ENCODE peak calls at places on chromosome 11, in seven cellular contexts. One of them, this sample, is unnamed.

GRCh38 chr11:87324817-87325489 is 287.2 kb downstream of the TMEM135 start:
- DNase-seq in M059J: peak
- DNase-seq in hypothalamus: no peak
- DNase-seq in HCEC 1CT: no peak
- DNase-seq in progenitor cell of endocrine pancreas: no peak
- DNase-seq in EH: peak
- DNase-seq in GM12865: no peak
- DNase-seq in this sample: no peak

GRCh38 chr11:4626207-4627105 is 10.8 kb upstream of the OR51D1 start:
- DNase-seq in EH: peak
- DNase-seq in GM12865: peak
- DNase-seq in progenitor cell of endocrine pancreas: peak
- DNase-seq in M059J: peak
- DNase-seq in HCEC 1CT: peak
- DNase-seq in hypothalamus: no peak
- DNase-seq in this sample: peak

GRCh38 chr11:43947815-43948214 is 5.4 kb downstream of the C11orf96 start:
- DNase-seq in M059J: peak
- DNase-seq in progenitor cell of endocrine pancreas: no peak
- DNase-seq in GM12865: no peak
- DNase-seq in HCEC 1CT: no peak
- DNase-seq in EH: no peak
- DNase-seq in hypothalamus: no peak
- DNase-seq in this sample: no peak

GRCh38 chr11:85947431-85948272 is 92.5 kb downstream of the CCDC83 start:
- DNase-seq in M059J: peak
- DNase-seq in GM12865: peak
- DNase-seq in hypothalamus: no peak
- DNase-seq in progenitor cell of endocrine pancreas: no peak
- DNase-seq in EH: peak
- DNase-seq in HCEC 1CT: peak
- DNase-seq in this sample: peak

GRCh38 chr11:84922212-84922805 is 704.8 kb downstream of the DLG2 start:
- DNase-seq in M059J: no peak
- DNase-seq in progenitor cell of endocrine pancreas: no peak
- DNase-seq in hypothalamus: no peak
- DNase-seq in EH: no peak
- DNase-seq in GM12865: no peak
- DNase-seq in HCEC 1CT: no peak
- DNase-seq in this sample: no peak

GRCh38 chr11:107606122-107606521 is 15.2 kb downstream of the ELMOD1 start:
- DNase-seq in GM12865: peak
- DNase-seq in hypothalamus: no peak
- DNase-seq in HCEC 1CT: peak
- DNase-seq in EH: peak
- DNase-seq in M059J: no peak
- DNase-seq in progenitor cell of endocrine pancreas: no peak
- DNase-seq in this sample: peak

GRCh38 chr11:5522308-5522707 is 5.8 kb upstream of the UBQLNL start:
- DNase-seq in hypothalamus: no peak
- DNase-seq in HCEC 1CT: no peak
- DNase-seq in progenitor cell of endocrine pancreas: no peak
- DNase-seq in M059J: peak
- DNase-seq in EH: no peak
- DNase-seq in GM12865: no peak
- DNase-seq in this sample: no peak

GRCh38 chr11:46236918-46237247 is 40.6 kb upstream of the CREB3L1 start:
- DNase-seq in hypothalamus: no peak
- DNase-seq in GM12865: no peak
- DNase-seq in M059J: no peak
- DNase-seq in HCEC 1CT: no peak
- DNase-seq in progenitor cell of endocrine pancreas: no peak
- DNase-seq in EH: no peak
- DNase-seq in this sample: no peak

GRCh38 chr11:76589477-76589876 is 81.1 kb downstream of the LRRC32 start:
- DNase-seq in hypothalamus: no peak
- DNase-seq in EH: no peak
- DNase-seq in progenitor cell of endocrine pancreas: no peak
- DNase-seq in GM12865: no peak
- DNase-seq in HCEC 1CT: no peak
- DNase-seq in M059J: no peak
- DNase-seq in this sample: no peak

GRCh38 chr11:102184269-102184987 is 74.2 kb downstream of the YAP1 start:
- DNase-seq in progenitor cell of endocrine pancreas: no peak
- DNase-seq in M059J: no peak
- DNase-seq in GM12865: no peak
- DNase-seq in EH: no peak
- DNase-seq in HCEC 1CT: no peak
- DNase-seq in hypothalamus: no peak
- DNase-seq in this sample: no peak

GRCh38 chr11:86914836-86915519 is 40.2 kb downstream of the FZD4 start:
- DNase-seq in progenitor cell of endocrine pancreas: no peak
- DNase-seq in EH: no peak
- DNase-seq in GM12865: no peak
- DNase-seq in hypothalamus: no peak
- DNase-seq in M059J: no peak
- DNase-seq in HCEC 1CT: no peak
- DNase-seq in this sample: no peak

GRCh38 chr11:111574373-111575230 is 27.6 kb upstream of the SIK2 start:
- DNase-seq in progenitor cell of endocrine pancreas: no peak
- DNase-seq in HCEC 1CT: no peak
- DNase-seq in GM12865: no peak
- DNase-seq in hypothalamus: no peak
- DNase-seq in M059J: no peak
- DNase-seq in EH: peak
- DNase-seq in this sample: peak

GRCh38 chr11:117535870-117536411 is 208.3 kb downstream of the CEP164 start:
- DNase-seq in HCEC 1CT: no peak
- DNase-seq in hypothalamus: peak
- DNase-seq in EH: no peak
- DNase-seq in M059J: no peak
- DNase-seq in GM12865: no peak
- DNase-seq in progenitor cell of endocrine pancreas: no peak
- DNase-seq in this sample: no peak

GRCh38 chr11:88538088-88538487 is 200.6 kb upstream of the CTSC start:
- DNase-seq in HCEC 1CT: peak
- DNase-seq in M059J: no peak
- DNase-seq in progenitor cell of endocrine pancreas: no peak
- DNase-seq in hypothalamus: no peak
- DNase-seq in EH: peak
- DNase-seq in GM12865: no peak
- DNase-seq in this sample: no peak

GRCh38 chr11:72777755-72778278 is 16.0 kb downstream of the STARD10 start:
- DNase-seq in EH: no peak
- DNase-seq in GM12865: no peak
- DNase-seq in hypothalamus: no peak
- DNase-seq in progenitor cell of endocrine pancreas: no peak
- DNase-seq in M059J: no peak
- DNase-seq in HCEC 1CT: no peak
- DNase-seq in this sample: no peak

GRCh38 chr11:117096140-117096972 is 1.9 kb downstream of the SIK3 start:
- DNase-seq in HCEC 1CT: no peak
- DNase-seq in GM12865: peak
- DNase-seq in EH: peak
- DNase-seq in M059J: peak
- DNase-seq in progenitor cell of endocrine pancreas: no peak
- DNase-seq in hypothalamus: no peak
- DNase-seq in this sample: peak

GRCh38 chr11:8709002-8709672 is 26.5 kb downstream of the RPL27A start:
- DNase-seq in EH: peak
- DNase-seq in HCEC 1CT: peak
- DNase-seq in hypothalamus: no peak
- DNase-seq in progenitor cell of endocrine pancreas: no peak
- DNase-seq in GM12865: no peak
- DNase-seq in M059J: peak
- DNase-seq in this sample: no peak

GRCh38 chr11:111502611-111503010 is 9.6 kb downstream of the BTG4 start:
- DNase-seq in hypothalamus: no peak
- DNase-seq in EH: no peak
- DNase-seq in M059J: no peak
- DNase-seq in progenitor cell of endocrine pancreas: no peak
- DNase-seq in HCEC 1CT: no peak
- DNase-seq in GM12865: no peak
- DNase-seq in this sample: no peak

GRCh38 chr11:134785660-134786284 is 373.7 kb upstream of the B3GAT1 start:
- DNase-seq in EH: no peak
- DNase-seq in progenitor cell of endocrine pancreas: no peak
- DNase-seq in hypothalamus: no peak
- DNase-seq in GM12865: no peak
- DNase-seq in M059J: peak
- DNase-seq in HCEC 1CT: no peak
- DNase-seq in this sample: no peak

GRCh38 chr11:100681064-100681502 is 6.0 kb upstream of the ARHGAP42 start:
- DNase-seq in progenitor cell of endocrine pancreas: no peak
- DNase-seq in M059J: peak
- DNase-seq in EH: peak
- DNase-seq in GM12865: peak
- DNase-seq in HCEC 1CT: peak
- DNase-seq in hypothalamus: no peak
- DNase-seq in this sample: peak

GRCh38 chr11:47152953-47153950 is 23.4 kb downstream of the ARFGAP2 start:
- DNase-seq in EH: peak
- DNase-seq in progenitor cell of endocrine pancreas: peak
- DNase-seq in hypothalamus: peak
- DNase-seq in GM12865: peak
- DNase-seq in M059J: peak
- DNase-seq in HCEC 1CT: peak
- DNase-seq in this sample: peak

GRCh38 chr11:61037694-61038093 is 64.6 kb upstream of the CD5 start:
- DNase-seq in HCEC 1CT: peak
- DNase-seq in GM12865: no peak
- DNase-seq in hypothalamus: no peak
- DNase-seq in progenitor cell of endocrine pancreas: no peak
- DNase-seq in EH: peak
- DNase-seq in M059J: peak
- DNase-seq in this sample: no peak

GRCh38 chr11:46198873-46199250 is 77.6 kb upstream of the PHF21A start:
- DNase-seq in M059J: no peak
- DNase-seq in EH: no peak
- DNase-seq in hypothalamus: no peak
- DNase-seq in HCEC 1CT: no peak
- DNase-seq in GM12865: no peak
- DNase-seq in progenitor cell of endocrine pancreas: no peak
- DNase-seq in this sample: no peak

GRCh38 chr11:22976146-22976545 is 115.9 kb upstream of the CCDC179 start:
- DNase-seq in progenitor cell of endocrine pancreas: no peak
- DNase-seq in EH: peak
- DNase-seq in M059J: peak
- DNase-seq in GM12865: no peak
- DNase-seq in HCEC 1CT: peak
- DNase-seq in hypothalamus: no peak
- DNase-seq in this sample: no peak

GRCh38 chr11:30653606-30654005 is 67.5 kb upstream of the MPPED2 start:
- DNase-seq in M059J: no peak
- DNase-seq in hypothalamus: no peak
- DNase-seq in EH: no peak
- DNase-seq in HCEC 1CT: no peak
- DNase-seq in progenitor cell of endocrine pancreas: no peak
- DNase-seq in GM12865: no peak
- DNase-seq in this sample: peak

GRCh38 chr11:67507242-67507890 is 596 bp downstream of the CDK2AP2 start:
- DNase-seq in hypothalamus: no peak
- DNase-seq in progenitor cell of endocrine pancreas: no peak
- DNase-seq in GM12865: peak
- DNase-seq in M059J: no peak
- DNase-seq in EH: peak
- DNase-seq in HCEC 1CT: peak
- DNase-seq in this sample: peak

GRCh38 chr11:10503777-10504176 is 37.2 kb downstream of the RNF141 start:
- DNase-seq in HCEC 1CT: no peak
- DNase-seq in EH: no peak
- DNase-seq in GM12865: no peak
- DNase-seq in hypothalamus: no peak
- DNase-seq in M059J: no peak
- DNase-seq in progenitor cell of endocrine pancreas: no peak
- DNase-seq in this sample: no peak

GRCh38 chr11:5129457-5129877 is 8.7 kb downstream of the OR52A5 start:
- DNase-seq in GM12865: no peak
- DNase-seq in hypothalamus: no peak
- DNase-seq in EH: peak
- DNase-seq in M059J: peak
- DNase-seq in progenitor cell of endocrine pancreas: no peak
- DNase-seq in HCEC 1CT: no peak
- DNase-seq in this sample: no peak

GRCh38 chr11:83502041-83502440 is 215.9 kb upstream of the CCDC90B start:
- DNase-seq in progenitor cell of endocrine pancreas: no peak
- DNase-seq in hypothalamus: no peak
- DNase-seq in EH: peak
- DNase-seq in M059J: no peak
- DNase-seq in GM12865: no peak
- DNase-seq in HCEC 1CT: no peak
- DNase-seq in this sample: no peak

GRCh38 chr11:111324277-111324720 is 26.0 kb downstream of the POU2AF3 start:
- DNase-seq in EH: peak
- DNase-seq in hypothalamus: no peak
- DNase-seq in GM12865: no peak
- DNase-seq in M059J: peak
- DNase-seq in HCEC 1CT: peak
- DNase-seq in progenitor cell of endocrine pancreas: no peak
- DNase-seq in this sample: no peak

GRCh38 chr11:1503708-1504104 is 17.1 kb upstream of the MOB2 start:
- DNase-seq in hypothalamus: no peak
- DNase-seq in M059J: no peak
- DNase-seq in progenitor cell of endocrine pancreas: no peak
- DNase-seq in EH: no peak
- DNase-seq in HCEC 1CT: no peak
- DNase-seq in GM12865: no peak
- DNase-seq in this sample: no peak

GRCh38 chr11:6333112-6333511 is 12.8 kb upstream of the CAVIN3 start:
- DNase-seq in GM12865: no peak
- DNase-seq in hypothalamus: no peak
- DNase-seq in HCEC 1CT: no peak
- DNase-seq in EH: peak
- DNase-seq in progenitor cell of endocrine pancreas: no peak
- DNase-seq in M059J: no peak
- DNase-seq in this sample: no peak

GRCh38 chr11:92865352-92865751 is 104.1 kb upstream of the MTNR1B start:
- DNase-seq in M059J: peak
- DNase-seq in progenitor cell of endocrine pancreas: no peak
- DNase-seq in EH: peak
- DNase-seq in HCEC 1CT: no peak
- DNase-seq in hypothalamus: no peak
- DNase-seq in GM12865: no peak
- DNase-seq in this sample: no peak

GRCh38 chr11:68406318-68407313 is 53.9 kb upstream of the PPP6R3 start:
- DNase-seq in EH: no peak
- DNase-seq in hypothalamus: no peak
- DNase-seq in HCEC 1CT: no peak
- DNase-seq in progenitor cell of endocrine pancreas: no peak
- DNase-seq in M059J: no peak
- DNase-seq in GM12865: no peak
- DNase-seq in this sample: no peak

GRCh38 chr11:69292221-69292648 is 1.7 kb upstream of the MYEOV start:
- DNase-seq in M059J: no peak
- DNase-seq in progenitor cell of endocrine pancreas: no peak
- DNase-seq in hypothalamus: no peak
- DNase-seq in EH: peak
- DNase-seq in GM12865: peak
- DNase-seq in HCEC 1CT: no peak
- DNase-seq in this sample: peak

GRCh38 chr11:123461164-123461563 is 31.1 kb downstream of the GRAMD1B start:
- DNase-seq in EH: no peak
- DNase-seq in M059J: peak
- DNase-seq in hypothalamus: no peak
- DNase-seq in GM12865: no peak
- DNase-seq in HCEC 1CT: no peak
- DNase-seq in progenitor cell of endocrine pancreas: no peak
- DNase-seq in this sample: no peak

GRCh38 chr11:105673089-105673488 is 63.2 kb downstream of the GRIA4 start:
- DNase-seq in GM12865: peak
- DNase-seq in M059J: peak
- DNase-seq in progenitor cell of endocrine pancreas: peak
- DNase-seq in hypothalamus: no peak
- DNase-seq in HCEC 1CT: peak
- DNase-seq in EH: peak
- DNase-seq in this sample: peak

This sample was measured in Karpas-422.